ENCODE peak calls at places on chromosomes 6 and 20, in seven cellular contexts. One of them, this sample, is unnamed.

GRCh38 chr6:63677282-63677681 is 41.7 kb downstream of the PHF3 start:
- DNase-seq in IMR-90: no peak
- DNase-seq in pancreas: no peak
- DNase-seq in lung: no peak
- DNase-seq in astrocyte of the spinal cord: no peak
- DNase-seq in Caco-2: peak; percentile 7
- DNase-seq in AG10803: peak; percentile 3
- DNase-seq in this sample: no peak

GRCh38 chr20:18679020-18679419 is 91.2 kb downstream of the DTD1 start:
- DNase-seq in IMR-90: peak; percentile 39
- DNase-seq in pancreas: no peak
- DNase-seq in lung: no peak
- DNase-seq in astrocyte of the spinal cord: peak; percentile 43
- DNase-seq in Caco-2: no peak
- DNase-seq in AG10803: peak; percentile 31
- DNase-seq in this sample: peak; percentile 29

GRCh38 chr6:18293192-18293904 is 29.0 kb upstream of the DEK start:
- DNase-seq in IMR-90: peak; percentile 23
- DNase-seq in pancreas: no peak
- DNase-seq in lung: no peak
- DNase-seq in astrocyte of the spinal cord: peak; percentile 42
- DNase-seq in Caco-2: no peak
- DNase-seq in AG10803: peak; percentile 69
- DNase-seq in this sample: no peak

GRCh38 chr6:125732398-125732797 is 17.0 kb upstream of the HEY2 start:
- DNase-seq in IMR-90: no peak
- DNase-seq in pancreas: no peak
- DNase-seq in lung: no peak
- DNase-seq in astrocyte of the spinal cord: no peak
- DNase-seq in Caco-2: no peak
- DNase-seq in AG10803: no peak
- DNase-seq in this sample: no peak

GRCh38 chr6:157528931-157529653 is 148.1 kb downstream of the ZDHHC14 start:
- DNase-seq in IMR-90: no peak
- DNase-seq in pancreas: no peak
- DNase-seq in lung: no peak
- DNase-seq in astrocyte of the spinal cord: peak; percentile 13
- DNase-seq in Caco-2: peak; percentile 23
- DNase-seq in AG10803: peak; percentile 57
- DNase-seq in this sample: no peak

GRCh38 chr6:16929814-16930213 is 168.6 kb upstream of the ATXN1 start:
- DNase-seq in IMR-90: peak; percentile 99
- DNase-seq in pancreas: no peak
- DNase-seq in lung: no peak
- DNase-seq in astrocyte of the spinal cord: peak; percentile 97
- DNase-seq in Caco-2: no peak
- DNase-seq in AG10803: peak; percentile 100
- DNase-seq in this sample: peak; percentile 95

GRCh38 chr6:93423542-93423941 is 4.2 kb upstream of the EPHA7 start:
- DNase-seq in IMR-90: no peak
- DNase-seq in pancreas: no peak
- DNase-seq in lung: no peak
- DNase-seq in astrocyte of the spinal cord: peak; percentile 69
- DNase-seq in Caco-2: peak; percentile 66
- DNase-seq in AG10803: no peak
- DNase-seq in this sample: peak; percentile 63

GRCh38 chr6:150369408-150369807 is 596 bp downstream of the IYD start:
- DNase-seq in IMR-90: no peak
- DNase-seq in pancreas: no peak
- DNase-seq in lung: peak; percentile 7
- DNase-seq in astrocyte of the spinal cord: no peak
- DNase-seq in Caco-2: no peak
- DNase-seq in AG10803: no peak
- DNase-seq in this sample: no peak

GRCh38 chr6:160967351-160967750 is 24.2 kb upstream of the MAP3K4 start:
- DNase-seq in IMR-90: no peak
- DNase-seq in pancreas: no peak
- DNase-seq in lung: no peak
- DNase-seq in astrocyte of the spinal cord: no peak
- DNase-seq in Caco-2: no peak
- DNase-seq in AG10803: no peak
- DNase-seq in this sample: no peak

GRCh38 chr20:46199198-46199597 is 81.1 kb downstream of the CD40 start:
- DNase-seq in IMR-90: no peak
- DNase-seq in pancreas: no peak
- DNase-seq in lung: no peak
- DNase-seq in astrocyte of the spinal cord: no peak
- DNase-seq in Caco-2: peak; percentile 34
- DNase-seq in AG10803: no peak
- DNase-seq in this sample: no peak

GRCh38 chr20:11843289-11843688 is 74.4 kb upstream of the BTBD3 start:
- DNase-seq in IMR-90: no peak
- DNase-seq in pancreas: no peak
- DNase-seq in lung: no peak
- DNase-seq in astrocyte of the spinal cord: no peak
- DNase-seq in Caco-2: no peak
- DNase-seq in AG10803: no peak
- DNase-seq in this sample: no peak

GRCh38 chr6:33906413-33906812 is 102.6 kb upstream of the MLN start:
- DNase-seq in IMR-90: no peak
- DNase-seq in pancreas: no peak
- DNase-seq in lung: no peak
- DNase-seq in astrocyte of the spinal cord: no peak
- DNase-seq in Caco-2: no peak
- DNase-seq in AG10803: no peak
- DNase-seq in this sample: no peak

GRCh38 chr6:10901751-10902150 is 14.9 kb downstream of the SYCP2L start:
- DNase-seq in IMR-90: no peak
- DNase-seq in pancreas: no peak
- DNase-seq in lung: no peak
- DNase-seq in astrocyte of the spinal cord: no peak
- DNase-seq in Caco-2: no peak
- DNase-seq in AG10803: no peak
- DNase-seq in this sample: no peak

GRCh38 chr6:126002755-126003390 is 16.5 kb downstream of the TRMT11 start:
- DNase-seq in IMR-90: no peak
- DNase-seq in pancreas: no peak
- DNase-seq in lung: no peak
- DNase-seq in astrocyte of the spinal cord: no peak
- DNase-seq in Caco-2: no peak
- DNase-seq in AG10803: no peak
- DNase-seq in this sample: no peak

GRCh38 chr6:163404825-163405265 is 9.7 kb upstream of the QKI start:
- DNase-seq in IMR-90: no peak
- DNase-seq in pancreas: no peak
- DNase-seq in lung: peak; percentile 48
- DNase-seq in astrocyte of the spinal cord: no peak
- DNase-seq in Caco-2: no peak
- DNase-seq in AG10803: peak; percentile 70
- DNase-seq in this sample: no peak

DNA sequence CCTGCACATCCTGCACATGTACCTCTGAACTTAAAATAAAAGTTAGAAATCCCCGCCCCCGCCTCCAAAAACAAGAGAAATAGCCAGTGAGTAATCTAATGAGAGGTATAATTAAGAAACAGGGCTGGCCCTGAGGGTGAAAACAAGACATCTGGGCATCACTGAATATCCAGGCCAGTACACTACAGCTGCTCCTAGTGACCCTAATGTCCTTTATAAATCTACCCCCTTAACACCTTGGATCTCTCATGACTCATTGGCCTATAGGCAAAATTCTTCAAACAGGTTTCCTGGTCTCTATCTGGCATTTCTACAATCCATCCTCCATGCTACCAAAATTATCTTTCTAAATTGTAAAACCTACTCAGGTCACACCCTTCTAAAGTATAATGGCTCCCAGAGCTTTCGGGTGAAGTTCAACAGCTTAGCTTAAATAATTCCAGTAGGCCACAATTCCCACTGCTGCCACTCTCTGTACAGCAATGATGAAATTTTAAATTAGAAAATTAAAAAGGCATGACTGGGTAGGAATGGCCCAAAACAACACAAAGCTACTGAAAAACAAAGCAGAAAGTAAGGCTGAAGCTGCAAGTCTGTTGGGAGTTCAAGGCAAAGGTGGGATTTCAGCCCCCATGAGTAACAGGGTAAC is 260.9 kb downstream of the GMDS start:
- DNase-seq in IMR-90: no peak
- DNase-seq in pancreas: no peak
- DNase-seq in lung: no peak
- DNase-seq in astrocyte of the spinal cord: no peak
- DNase-seq in Caco-2: no peak
- DNase-seq in AG10803: no peak
- DNase-seq in this sample: no peak
- TF ChIP-seq CTCF in IMR-90: no peak
- TF ChIP-seq CTCF in pancreas: no peak
- TF ChIP-seq CTCF in lung: no peak
- TF ChIP-seq CTCF in astrocyte of the spinal cord: no peak
- TF ChIP-seq CTCF in Caco-2: no peak
- TF ChIP-seq CTCF in AG10803: no peak
- TF ChIP-seq CTCF in this sample: no peak

GRCh38 chr6:96898241-96898851 is 655 bp upstream of the NDUFAF4 start:
- DNase-seq in IMR-90: peak; percentile 34
- DNase-seq in pancreas: no peak
- DNase-seq in lung: no peak
- DNase-seq in astrocyte of the spinal cord: peak; percentile 54
- DNase-seq in Caco-2: no peak
- DNase-seq in AG10803: peak; percentile 27
- DNase-seq in this sample: no peak

GRCh38 chr6:96899599-96899998 is 1.9 kb upstream of the NDUFAF4 start:
- DNase-seq in IMR-90: no peak
- DNase-seq in pancreas: no peak
- DNase-seq in lung: no peak
- DNase-seq in astrocyte of the spinal cord: no peak
- DNase-seq in Caco-2: no peak
- DNase-seq in AG10803: no peak
- DNase-seq in this sample: no peak

GRCh38 chr6:96900873-96901272 is 3.2 kb upstream of the NDUFAF4 start:
- DNase-seq in IMR-90: no peak
- DNase-seq in pancreas: no peak
- DNase-seq in lung: no peak
- DNase-seq in astrocyte of the spinal cord: no peak
- DNase-seq in Caco-2: no peak
- DNase-seq in AG10803: no peak
- DNase-seq in this sample: no peak

GRCh38 chr6:96897396-96898240 is at the start of gene NDUFAF4:
- DNase-seq in IMR-90: peak; percentile 90
- DNase-seq in pancreas: peak; percentile 97
- DNase-seq in lung: peak; percentile 96
- DNase-seq in astrocyte of the spinal cord: peak; percentile 97
- DNase-seq in Caco-2: peak; percentile 95
- DNase-seq in AG10803: peak; percentile 90
- DNase-seq in this sample: peak; percentile 91

DNA sequence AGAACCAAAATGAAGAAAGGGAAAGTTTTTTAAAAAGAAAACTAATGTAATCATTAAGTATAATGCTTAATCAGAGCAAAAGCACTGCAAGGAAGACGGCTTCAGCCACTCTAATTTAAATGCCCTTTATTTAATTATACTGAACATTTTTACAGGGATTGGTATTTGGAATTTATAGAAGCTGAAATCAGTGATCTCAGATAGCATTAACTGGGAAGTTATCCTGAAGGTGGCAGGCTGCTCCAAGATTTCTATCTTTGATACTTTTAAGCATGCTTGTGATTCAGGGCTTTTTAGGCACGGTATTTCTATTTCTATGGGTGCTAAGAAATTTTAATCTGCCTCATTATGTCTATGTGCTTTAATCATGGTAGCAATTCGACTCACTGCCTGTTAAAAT is 1.3 kb upstream of the NDUFAF4 start:
- DNase-seq in IMR-90: peak; percentile 55
- DNase-seq in pancreas: no peak
- DNase-seq in lung: no peak
- DNase-seq in astrocyte of the spinal cord: peak; percentile 66
- DNase-seq in Caco-2: no peak
- DNase-seq in AG10803: peak; percentile 54
- DNase-seq in this sample: peak; percentile 32
- H3K4me3 ChIP-seq in IMR-90: no peak overlapping the region
- H3K4me3 ChIP-seq in pancreas: no peak overlapping the region
- H3K4me3 ChIP-seq in lung: no peak overlapping the region
- H3K4me3 ChIP-seq in astrocyte of the spinal cord: no peak overlapping the region
- H3K4me3 ChIP-seq in Caco-2: no peak overlapping the region
- H3K4me3 ChIP-seq in AG10803: no peak overlapping the region
- H3K4me3 ChIP-seq in this sample: no peak overlapping the region

DNA sequence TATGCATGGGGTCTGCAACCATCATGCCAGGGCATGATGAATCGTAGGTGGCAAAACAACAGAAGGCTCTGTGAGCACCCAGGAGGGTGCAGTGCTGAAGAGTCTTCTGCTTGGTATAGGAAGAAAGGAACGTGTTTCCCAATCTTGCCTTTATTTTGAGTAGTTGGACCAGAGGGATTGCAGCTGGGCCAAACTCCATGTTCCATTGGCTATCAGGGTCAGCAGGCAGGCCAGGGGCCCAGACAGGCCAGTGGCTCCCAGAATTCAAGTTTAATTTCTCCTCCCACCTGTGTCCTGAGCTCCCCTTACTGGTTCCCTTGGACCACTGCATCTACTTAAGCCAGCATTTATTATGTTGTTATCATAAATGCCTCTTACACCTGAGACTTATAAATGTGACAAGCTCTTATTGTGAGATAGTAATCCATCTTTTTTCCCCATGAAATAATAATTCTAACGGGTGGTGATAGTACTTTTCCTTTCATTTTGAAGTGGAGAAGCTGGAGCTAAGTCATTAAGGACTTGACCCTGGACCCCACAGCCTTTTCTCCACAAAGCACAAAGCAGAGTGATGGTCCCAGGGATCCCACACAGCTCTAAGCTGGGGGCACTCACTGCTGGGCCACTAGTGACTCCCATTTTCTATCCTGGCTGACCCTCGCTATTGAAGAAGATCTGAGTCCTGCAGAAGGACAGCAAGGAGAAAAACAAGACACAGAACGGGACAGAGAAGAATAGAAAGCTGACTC is 809 bp upstream of the TRIM38 start:
- DNase-seq in IMR-90: no peak
- DNase-seq in pancreas: no peak
- DNase-seq in lung: no peak
- DNase-seq in astrocyte of the spinal cord: no peak
- DNase-seq in Caco-2: no peak
- DNase-seq in AG10803: no peak
- DNase-seq in this sample: no peak
- TF ChIP-seq CTCF in IMR-90: no peak
- TF ChIP-seq CTCF in pancreas: no peak
- TF ChIP-seq CTCF in lung: no peak
- TF ChIP-seq CTCF in astrocyte of the spinal cord: no peak
- TF ChIP-seq CTCF in Caco-2: no peak
- TF ChIP-seq CTCF in AG10803: no peak
- TF ChIP-seq CTCF in this sample: no peak

DNA sequence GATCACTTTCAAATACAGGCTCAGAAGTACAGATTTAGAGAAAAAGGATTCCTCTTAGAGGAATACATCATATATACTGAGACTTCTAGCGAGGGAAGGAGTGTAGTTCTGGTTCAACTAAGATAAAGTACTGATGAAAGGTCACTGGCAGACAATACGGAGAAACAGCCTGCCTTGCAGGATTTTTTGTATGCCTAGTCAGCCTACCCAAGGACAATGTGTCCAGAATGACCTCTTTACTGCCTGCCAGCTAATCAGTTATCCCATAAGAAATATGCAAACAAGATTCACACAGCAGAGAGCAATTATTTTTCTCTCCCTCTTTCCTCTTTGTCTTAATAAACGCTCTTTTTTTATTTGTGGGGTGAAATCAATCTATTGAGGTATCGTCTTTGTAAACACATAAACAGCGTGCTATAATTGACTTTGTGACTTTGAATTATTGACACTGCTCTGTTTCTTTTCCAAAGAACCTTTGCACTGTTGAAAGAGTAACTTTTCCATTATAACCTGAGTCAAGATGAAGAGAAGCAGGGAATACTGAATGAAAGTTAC is 1.4 kb upstream of the TSPYL4 start:
- DNase-seq in IMR-90: no peak
- DNase-seq in pancreas: no peak
- DNase-seq in lung: no peak
- DNase-seq in astrocyte of the spinal cord: no peak
- DNase-seq in Caco-2: peak; percentile 48
- DNase-seq in AG10803: peak; percentile 34
- DNase-seq in this sample: no peak
- H3K4me3 ChIP-seq in IMR-90: no peak overlapping the region
- H3K4me3 ChIP-seq in pancreas: no peak overlapping the region
- H3K4me3 ChIP-seq in lung: no peak overlapping the region
- H3K4me3 ChIP-seq in astrocyte of the spinal cord: no peak overlapping the region
- H3K4me3 ChIP-seq in Caco-2: peak overlapping the region; percentile 20
- H3K4me3 ChIP-seq in AG10803: peak overlapping the region; percentile 21
- H3K4me3 ChIP-seq in this sample: peak overlapping the region; percentile 4

This sample was measured in astrocyte of the cerebellum.